ENCODE peak calls at places on chromosome 12, in ten cellular contexts. L is WTC11; X is kidney epithelial cell; M is HT1080; G is adipocyte; C is stimulated activated CD4-positive, alpha-beta T cell treated with anti-CD3 and anti-CD28 coated beads, Interleukin-4, amount 100 ng/mL, for 24 hours; O is Daoy; F is activated CD4-positive, alpha-beta T cell treated with anti-CD3 and anti-CD28 coated beads for 48 hours; Q is GM12865; B is cardiac fibroblast. U is an unnamed sample.
A peak's percentile ranks its signal among the peaks of the same experiment; 100 is the strongest.

GRCh38 chr12:40870981-40871380 is 178.7 kb downstream of the CNTN1 start:
- DNase-seq in L (no peak), X (no peak), M (no peak), G (no peak), C (no peak), O (no peak), F (no peak), Q (no peak), B (no peak), U (no peak)

GRCh38 chr12:71503579-71504470 is 64.2 kb downstream of the LGR5 start:
- DNase-seq in L (no peak), X (no peak), M (peak; percentile 12), G (no peak), C (no peak), O (peak; percentile 13), F (no peak), Q (peak; percentile 10), B (no peak), U (no peak)

GRCh38 chr12:108648371-108648770 is 14.7 kb upstream of the SELPLG start:
- DNase-seq in L (no peak), X (no peak), M (no peak), G (no peak), C (no peak), O (no peak), F (no peak), Q (no peak), B (no peak), U (no peak)

GRCh38 chr12:120688527-120689071 is 1.6 kb downstream of the MLEC start:
- DNase-seq in L (no peak), X (no peak), M (no peak), G (peak; percentile 59), C (no peak), O (peak; percentile 27), F (no peak), Q (peak; percentile 34), B (peak; percentile 49), U (no peak)

GRCh38 chr12:87779858-87780498 is 249.2 kb downstream of the C12orf50 start:
- DNase-seq in L (no peak), X (no peak), M (peak; percentile 31), G (no peak), C (no peak), O (no peak), F (no peak), Q (no peak), B (no peak), U (peak; percentile 60)

GRCh38 chr12:51886021-51886710 is 1.7 kb upstream of the ANKRD33 start:
- DNase-seq in L (no peak), X (peak; percentile 78), M (peak; percentile 96), G (peak; percentile 93), C (peak; percentile 51), O (peak; percentile 82), F (peak; percentile 57), Q (peak; percentile 20), B (peak; percentile 98), U (peak; percentile 93)

GRCh38 chr12:129984097-129984496 is 80.3 kb upstream of the TMEM132D start:
- DNase-seq in L (no peak), X (no peak), M (no peak), G (no peak), C (no peak), O (no peak), F (no peak), Q (no peak), B (no peak), U (no peak)

GRCh38 chr12:94525951-94526350 is 66.3 kb upstream of the CEP83 start:
- DNase-seq in L (no peak), X (no peak), M (no peak), G (no peak), C (no peak), O (no peak), F (no peak), Q (peak; percentile 33), B (no peak), U (no peak)

GRCh38 chr12:104715562-104716182 is 242.4 kb downstream of the SLC41A2 start:
- DNase-seq in L (no peak), X (no peak), M (no peak), G (no peak), C (no peak), O (no peak), F (no peak), Q (no peak), B (no peak), U (no peak)

GRCh38 chr12:93704625-93705024 is 27.4 kb downstream of the CRADD start:
- DNase-seq in L (no peak), X (no peak), M (no peak), G (no peak), C (no peak), O (no peak), F (no peak), Q (no peak), B (no peak), U (no peak)

GRCh38 chr12:122067966-122068365 is 10.6 kb upstream of the MLXIP start:
- DNase-seq in L (no peak), X (no peak), M (no peak), G (peak; percentile 80), C (peak; percentile 20), O (peak; percentile 47), F (peak; percentile 43), Q (peak; percentile 89), B (peak; percentile 65), U (peak; percentile 87)

GRCh38 chr12:20704860-20705259 is 9.7 kb downstream of the SLCO1C1 start:
- DNase-seq in L (no peak), X (no peak), M (no peak), G (no peak), C (no peak), O (no peak), F (no peak), Q (no peak), B (no peak), U (no peak)

GRCh38 chr12:29662737-29663323 is 120.9 kb downstream of the TMTC1 start:
- DNase-seq in L (no peak), X (no peak), M (no peak), G (no peak), C (no peak), O (no peak), F (no peak), Q (no peak), B (no peak), U (no peak)

GRCh38 chr12:21416611-21417121 is 20.8 kb upstream of the PYROXD1 start:
- DNase-seq in L (no peak), X (peak; percentile 54), M (peak; percentile 42), G (peak; percentile 24), C (no peak), O (no peak), F (no peak), Q (no peak), B (peak; percentile 61), U (no peak)

GRCh38 chr12:32718926-32719325 is 36.8 kb downstream of the YARS2 start:
- DNase-seq in L (no peak), X (no peak), M (no peak), G (no peak), C (no peak), O (no peak), F (no peak), Q (no peak), B (no peak), U (no peak)